ENCODE peak calls at places on chromosomes 6 and 20, in five cellular contexts. D is right lobe of liver; V is adipocyte; H is CD8-positive, alpha-beta memory T cell; X is cardiac muscle cell. R is an unnamed sample.

GRCh38 chr6:33700391-33701050 is 11.0 kb downstream of the UQCC2 start:
- DNase-seq in X (peak; percentile 86), D (no peak), H (peak; percentile 61), V (peak; percentile 55), R (no peak)

GRCh38 chr6:134464690-134465411 is 146.9 kb upstream of the SGK1 start:
- DNase-seq in D (no peak), H (no peak), V (no peak), X (no peak), R (no peak)

GRCh38 chr20:47283411-47283810 is 73.1 kb downstream of the ZMYND8 start:
- DNase-seq in X (no peak), D (no peak), H (no peak), V (no peak), R (no peak)

GRCh38 chr20:31587545-31588389 is 17.3 kb upstream of the ID1 start:
- DNase-seq in V (peak; percentile 82), X (peak; percentile 56), D (no peak), H (no peak), R (no peak)

GRCh38 chr6:72286911-72287311 is 335.0 kb upstream of the KCNQ5 start:
- DNase-seq in V (peak; percentile 65), H (no peak), X (no peak), D (no peak), R (no peak)

GRCh38 chr6:72953901-72954494 is 271.3 kb downstream of the KHDC1L start:
- DNase-seq in V (no peak), H (no peak), X (peak; percentile 7), D (no peak), R (no peak)

GRCh38 chr6:160042014-160042773 is 73.3 kb downstream of the IGF2R start:
- DNase-seq in H (no peak), X (no peak), D (peak; percentile 41), V (peak; percentile 53), R (no peak)

GRCh38 chr6:36930483-36930882 is 24.1 kb upstream of the PI16 start:
- DNase-seq in H (no peak), V (no peak), X (no peak), D (no peak), R (no peak)

GRCh38 chr20:47672166-47672565 is 113.1 kb downstream of the SULF2 start:
- DNase-seq in X (no peak), V (no peak), D (no peak), H (no peak), R (no peak)

GRCh38 chr20:3980260-3981131 is 34.9 kb downstream of the RNF24 start:
- DNase-seq in V (peak; percentile 73), H (no peak), D (no peak), X (no peak), R (no peak)

GRCh38 chr6:145525038-145525437 is 210.3 kb downstream of the EPM2A start:
- DNase-seq in V (no peak), D (no peak), X (no peak), H (no peak), R (no peak)

GRCh38 chr20:3812259-3812681 is 8.1 kb upstream of the AP5S1 start:
- DNase-seq in V (no peak), D (no peak), H (no peak), X (no peak), R (peak; percentile 73)

GRCh38 chr6:151494235-151494950 is 576 bp downstream of the CCDC170 start:
- DNase-seq in H (no peak), V (peak; percentile 67), D (peak; percentile 56), X (peak; percentile 32), R (no peak)

GRCh38 chr20:58965270-58966064 is 15.6 kb upstream of the NELFCD start:
- DNase-seq in H (no peak), V (no peak), D (no peak), X (no peak), R (no peak)

GRCh38 chr20:39762716-39763115 is 800.6 kb downstream of the DHX35 start:
- DNase-seq in H (no peak), X (no peak), V (no peak), D (no peak), R (no peak)

GRCh38 chr20:46627251-46627650 is 24.0 kb downstream of the SLC13A3 start:
- DNase-seq in D (no peak), H (no peak), V (no peak), X (no peak), R (no peak)

GRCh38 chr20:55800501-55800900 is 204.8 kb downstream of the CBLN4 start:
- DNase-seq in X (no peak), V (no peak), D (no peak), H (no peak), R (no peak)

GRCh38 chr6:36752886-36753506 is 55.4 kb downstream of the RAB44 start:
- DNase-seq in D (no peak), H (no peak), V (no peak), X (no peak), R (no peak)

DNA sequence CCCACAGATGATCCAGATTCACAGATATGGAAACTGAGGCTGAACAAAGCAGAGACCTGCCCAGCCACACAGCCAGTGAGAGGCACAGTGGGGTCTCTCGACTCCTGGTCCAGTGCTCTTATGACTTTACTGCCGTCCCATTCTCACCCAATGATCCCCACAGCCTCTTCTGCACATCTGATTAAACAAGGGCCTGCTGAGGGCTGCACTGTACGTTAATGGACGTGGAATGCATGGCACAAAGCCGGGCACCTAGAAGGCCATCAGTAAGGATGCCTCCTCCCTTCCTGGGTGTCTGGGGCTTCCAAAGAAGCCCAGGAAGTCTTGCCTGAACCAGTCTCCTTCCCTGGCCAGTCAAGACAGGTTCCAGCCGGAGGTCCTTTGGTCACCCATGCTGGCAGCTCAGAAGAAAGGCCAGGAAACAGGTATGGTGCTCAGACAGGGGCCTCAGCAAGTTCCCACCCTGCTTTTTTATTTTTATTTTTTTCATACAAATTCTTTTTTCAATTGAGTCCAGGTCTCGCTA is 3.8 kb downstream of the TFEB start:
- DNase-seq in H (no peak), D (no peak), X (no peak), V (no peak), R (no peak)
- H3K4me3 ChIP-seq in H (no peak overlapping the region), D (no peak overlapping the region), X (no peak overlapping the region), V (no peak overlapping the region), R (no peak overlapping the region)

GRCh38 chr6:63579937-63580703 is 7.8 kb downstream of the LOC128125822 start:
- DNase-seq in X (no peak), V (no peak), D (no peak), H (no peak), R (no peak)

GRCh38 chr6:63580704-63580961 is 8.4 kb downstream of the LOC128125822 start:
- DNase-seq in V (no peak), D (no peak), X (no peak), H (no peak), R (no peak)

GRCh38 chr6:63584125-63584514 is 11.8 kb downstream of the LOC128125822 start:
- DNase-seq in V (no peak), D (no peak), H (no peak), X (no peak), R (no peak)

GRCh38 chr6:63582579-63583231 is 10.4 kb downstream of the LOC128125822 start:
- DNase-seq in X (no peak), H (no peak), V (no peak), D (no peak), R (no peak)

DNA sequence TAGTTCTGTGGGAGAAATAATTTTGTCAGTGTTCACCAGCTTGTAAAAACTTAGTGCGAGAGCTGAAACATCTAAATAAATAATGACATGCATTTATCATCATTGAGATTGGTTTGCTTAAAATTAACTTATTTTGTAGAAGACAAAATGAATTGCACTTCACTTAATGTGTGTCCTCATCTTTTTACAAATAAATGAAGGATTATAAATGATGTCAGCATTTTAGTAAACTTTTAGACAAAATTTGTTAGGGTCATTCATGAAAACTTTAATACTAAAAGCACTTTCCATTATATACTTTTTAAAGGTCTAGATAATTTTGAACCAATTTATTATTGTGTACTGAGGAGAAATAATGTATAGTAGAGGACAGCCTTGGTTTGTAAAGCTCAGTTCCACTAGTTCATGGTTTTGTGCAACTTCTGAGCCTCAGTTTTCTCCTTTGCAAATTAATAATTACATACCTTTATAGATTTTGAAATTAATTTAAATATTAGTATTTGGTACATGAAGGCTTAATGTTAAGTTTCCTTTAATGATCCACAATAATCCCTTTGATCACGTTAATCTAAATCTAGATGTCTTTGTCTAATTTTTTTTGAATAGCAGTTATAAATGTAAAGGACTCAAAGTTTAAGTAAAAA is 9.2 kb downstream of the LOC128125822 start:
- DNase-seq in H (no peak), D (no peak), V (no peak), X (no peak), R (no peak)
- H3K4me3 ChIP-seq in H (no peak overlapping the region), D (no peak overlapping the region), V (no peak overlapping the region), X (no peak overlapping the region), R (no peak overlapping the region)

GRCh38 chr6:167152858-167153257 is 4.9 kb downstream of the GPR31 start:
- DNase-seq in D (no peak), V (no peak), X (no peak), H (peak; percentile 24), R (no peak)
- H3K4me3 ChIP-seq in D (no peak overlapping the region), V (no peak overlapping the region), X (no peak overlapping the region), H (peak overlapping the region; percentile 48), R (peak overlapping the region; percentile 49)

DNA sequence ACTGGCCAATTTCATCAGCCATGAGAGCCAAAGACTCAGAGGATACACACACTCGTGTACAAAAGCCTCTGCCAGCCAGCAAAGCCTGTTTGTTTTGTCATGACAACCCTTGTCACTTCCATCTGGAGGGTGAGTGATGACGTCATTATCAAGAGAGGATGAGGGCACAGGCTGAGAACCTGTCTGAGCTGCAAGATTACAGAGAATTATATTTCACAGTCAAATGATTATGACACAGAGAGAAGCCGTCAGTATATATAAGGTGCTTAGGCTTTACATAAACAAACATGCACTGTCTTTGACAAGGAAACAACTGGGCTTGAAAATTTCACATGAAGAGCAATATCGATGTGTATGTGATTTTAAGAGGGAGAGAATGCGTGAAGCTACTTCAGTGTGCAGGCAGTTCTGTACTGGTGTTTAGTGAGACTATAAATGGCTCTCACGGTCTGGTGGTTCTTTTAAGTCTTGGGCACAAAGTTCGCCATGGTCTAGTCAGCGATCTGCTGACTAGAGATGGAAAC is 36.5 kb upstream of the BCLAF1 start:
- DNase-seq in X (peak; percentile 23), H (no peak), V (peak; percentile 8), D (no peak), R (no peak)
- H3K4me3 ChIP-seq in X (no peak overlapping the region), H (no peak overlapping the region), V (no peak overlapping the region), D (no peak overlapping the region), R (no peak overlapping the region)

R was measured in coronary artery.